ENCODE peak calls at places on chromosomes 5 and 9, in five cellular contexts. N is mesenchymal stem cell, U is GM12878, O is fibroblast of lung, X is pancreas. Z is an unnamed sample.

GRCh38 chr5:17302590-17302989 is 85.2 kb downstream of the BASP1 start:
- DNase-seq in N (peak; percentile 28), U (no peak), O (no peak), X (no peak), Z (no peak)

GRCh38 chr5:80008945-80009344 is 17.9 kb upstream of the MTX3 start:
- DNase-seq in U (no peak), O (no peak), X (no peak), N (no peak), Z (no peak)

GRCh38 chr5:157072508-157072907 is 13.6 kb upstream of the HAVCR1 start:
- DNase-seq in N (no peak), X (no peak), O (no peak), U (no peak), Z (no peak)

GRCh38 chr9:114652776-114653555 is 4.6 kb downstream of the TEX53 start:
- DNase-seq in O (peak; percentile 56), U (no peak), X (no peak), N (peak; percentile 12), Z (no peak)

GRCh38 chr5:140214831-140215230 is 39.8 kb downstream of the CYSTM1 start:
- DNase-seq in U (no peak), N (peak; percentile 23), O (peak; percentile 87), X (peak; percentile 38), Z (no peak)

GRCh38 chr5:126137771-126138474 is 285.3 kb upstream of the GRAMD2B start:
- DNase-seq in N (no peak), O (peak; percentile 73), X (no peak), U (no peak), Z (no peak)

GRCh38 chr5:133052317-133053175 is 733 bp downstream of the HSPA4 start:
- DNase-seq in U (no peak), O (peak; percentile 52), X (peak; percentile 58), N (peak; percentile 76), Z (peak; percentile 59)

GRCh38 chr9:36319183-36319582 is 60.9 kb upstream of the GNE start:
- DNase-seq in U (no peak), O (no peak), X (no peak), N (no peak), Z (no peak)

GRCh38 chr9:117548556-117548955 is 133.7 kb upstream of the ASTN2 start:
- DNase-seq in X (no peak), N (no peak), U (no peak), O (no peak), Z (no peak)

GRCh38 chr5:171475551-171476035 is 56.1 kb downstream of the FGF18 start:
- DNase-seq in O (no peak), U (no peak), N (no peak), X (no peak), Z (no peak)

GRCh38 chr9:116039893-116040292 is 113.7 kb upstream of the PAPPA start:
- DNase-seq in N (no peak), O (no peak), X (no peak), U (no peak), Z (no peak)

GRCh38 chr5:154757647-154758406 is 2.6 kb downstream of the LARP1 start:
- DNase-seq in N (peak; percentile 43), U (no peak), X (peak; percentile 67), O (peak; percentile 57), Z (no peak)

GRCh38 chr5:147685991-147686390 is 96.5 kb downstream of the JAKMIP2 start:
- DNase-seq in U (no peak), X (no peak), N (peak; percentile 4), O (peak; percentile 36), Z (no peak)

GRCh38 chr9:70791936-70792335 is 329.5 kb downstream of the TRPM3 start:
- DNase-seq in X (no peak), O (no peak), N (no peak), U (no peak), Z (no peak)

GRCh38 chr9:119453980-119454379 is 84.7 kb upstream of the BRINP1 start:
- DNase-seq in U (no peak), X (no peak), O (no peak), N (no peak), Z (no peak)

GRCh38 chr5:145203193-145203592 is 631.9 kb downstream of the PRELID2 start:
- DNase-seq in X (no peak), U (no peak), O (peak; percentile 9), N (no peak), Z (no peak)

GRCh38 chr5:78881884-78882283 is 103.2 kb downstream of the ARSB start:
- DNase-seq in N (no peak), O (no peak), X (no peak), U (no peak), Z (no peak)

GRCh38 chr5:9094582-9094981 is 451.3 kb downstream of the SEMA5A start:
- DNase-seq in U (no peak), X (no peak), N (no peak), O (peak; percentile 39), Z (no peak)

GRCh38 chr9:111957856-111958631 is 61.4 kb downstream of the UGCG start:
- DNase-seq in X (no peak), O (peak; percentile 99), U (no peak), N (peak; percentile 93), Z (no peak)

GRCh38 chr5:160175438-160176218 is 53.7 kb upstream of the FABP6 start:
- DNase-seq in X (no peak), O (peak; percentile 60), U (no peak), N (no peak), Z (peak; percentile 35)

GRCh38 chr5:28369418-28369817 is 1331.0 kb upstream of the CDH9 start:
- DNase-seq in N (no peak), O (no peak), X (no peak), U (no peak), Z (no peak)

GRCh38 chr5:125719681-125720676 is 703.2 kb upstream of the GRAMD2B start:
- DNase-seq in X (peak; percentile 29), U (no peak), O (peak; percentile 49), N (no peak), Z (no peak)

GRCh38 chr5:989961-990530 is 18.6 kb upstream of the NKD2 start:
- DNase-seq in X (no peak), N (no peak), U (no peak), O (no peak), Z (peak; percentile 81)

GRCh38 chr5:1037123-1037670 is 28.6 kb downstream of the NKD2 start:
- DNase-seq in N (no peak), O (no peak), U (no peak), X (no peak), Z (no peak)

GRCh38 chr5:149780043-149780737 is 50.1 kb downstream of the PPARGC1B start:
- DNase-seq in O (no peak), N (no peak), X (no peak), U (no peak), Z (no peak)

GRCh38 chr5:96597441-96598020 is 64.6 kb upstream of the CAST start:
- DNase-seq in X (no peak), N (peak; percentile 37), U (no peak), O (peak; percentile 82), Z (no peak)

GRCh38 chr5:10427978-10428377 is 13.7 kb upstream of the ROPN1L start:
- DNase-seq in X (no peak), O (no peak), U (no peak), N (no peak), Z (no peak)
- H3K36me3 ChIP-seq in X (no peaks in the 10 kb centered on the region), O (peaks cover 11% of the 10 kb centered on the region), U (peaks cover 17% of the 10 kb centered on the region), N (peaks cover 24% of the 10 kb centered on the region), Z (peaks cover 9% of the 10 kb centered on the region)

GRCh38 chr9:135774239-135774747 is 72.3 kb downstream of the KCNT1 start:
- DNase-seq in N (no peak), U (no peak), O (no peak), X (no peak), Z (no peak)

GRCh38 chr9:135773677-135774238 is 71.8 kb downstream of the KCNT1 start:
- DNase-seq in O (no peak), N (no peak), U (no peak), X (no peak), Z (no peak)

GRCh38 chr9:135771401-135772051 is 69.5 kb downstream of the KCNT1 start:
- DNase-seq in N (no peak), U (no peak), X (no peak), O (no peak), Z (no peak)

GRCh38 chr9:135772056-135773042 is 70.4 kb downstream of the KCNT1 start:
- DNase-seq in X (no peak), N (no peak), U (no peak), O (no peak), Z (no peak)

DNA sequence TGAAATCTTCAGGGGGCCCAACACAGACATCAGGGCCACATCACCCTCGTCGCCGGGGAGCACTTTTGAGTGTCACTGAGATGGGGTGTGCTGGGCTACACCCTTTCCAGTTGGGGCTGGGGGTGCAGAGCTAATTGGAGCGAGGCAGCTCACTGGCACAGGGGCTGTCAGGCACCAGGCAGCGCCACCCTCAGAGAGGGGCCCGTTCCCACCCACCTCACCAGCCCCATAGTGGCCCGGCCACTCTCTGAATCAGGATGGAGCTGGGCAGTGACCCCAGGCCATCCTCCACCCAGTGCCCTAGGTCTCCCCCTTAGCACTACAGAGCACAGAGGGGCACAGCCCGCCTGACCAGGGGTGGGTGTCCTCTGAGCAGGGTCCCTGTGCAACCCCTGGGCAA is 71.1 kb downstream of the KCNT1 start:
- DNase-seq in X (no peak), O (no peak), U (no peak), N (no peak), Z (no peak)
- H3K27ac ChIP-seq in X (no peak overlapping the region), O (no peak overlapping the region), U (no peak overlapping the region), N (no peak overlapping the region), Z (no peak overlapping the region)

DNA sequence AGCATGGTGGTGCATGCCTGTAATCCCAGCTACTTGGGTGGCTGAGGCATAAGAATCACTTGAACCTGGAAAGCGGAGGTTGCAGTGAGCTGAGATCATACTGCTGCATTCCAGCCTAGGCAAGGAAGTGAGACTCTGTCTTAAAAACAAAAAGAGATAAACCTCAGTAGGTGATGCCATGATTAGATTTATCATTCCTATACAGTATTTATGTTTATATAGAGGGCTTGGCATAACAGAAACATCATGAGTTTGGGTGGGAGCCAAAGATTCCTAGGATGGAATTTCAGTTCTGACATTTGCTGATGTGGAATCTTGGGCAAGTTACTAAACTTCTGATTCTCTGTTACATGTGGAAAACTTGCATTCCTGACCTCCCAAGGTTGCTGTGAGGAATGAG is 22.3 kb downstream of the RFK start:
- DNase-seq in U (no peak), X (no peak), O (peak; percentile 80), N (peak; percentile 54), Z (no peak)
- H3K4me1 ChIP-seq in U (peaks cover 10% of the 10 kb centered on the region), X (peaks cover 60% of the 10 kb centered on the region), O (peaks cover 13% of the 10 kb centered on the region), N (peaks cover 11% of the 10 kb centered on the region), Z (peaks cover 5% of the 10 kb centered on the region)

GRCh38 chr9:93659837-93660177 is 83.4 kb downstream of the PHF2 start:
- DNase-seq in O (no peak), N (no peak), X (no peak), U (no peak), Z (peak; percentile 3)

GRCh38 chr9:93659044-93659836 is 82.9 kb downstream of the PHF2 start:
- DNase-seq in U (no peak), N (no peak), O (no peak), X (no peak), Z (no peak)

GRCh38 chr9:93662016-93662638 is 85.7 kb downstream of the PHF2 start:
- DNase-seq in N (no peak), U (no peak), X (no peak), O (no peak), Z (no peak)

GRCh38 chr9:93661591-93661990 is 85.2 kb downstream of the PHF2 start:
- DNase-seq in N (no peak), U (no peak), X (no peak), O (no peak), Z (no peak)

GRCh38 chr9:93660647-93661046 is 84.3 kb downstream of the PHF2 start:
- DNase-seq in U (no peak), X (no peak), O (no peak), N (no peak), Z (no peak)
- H3K36me3 ChIP-seq in U (no peaks in the 10 kb centered on the region), X (no peaks in the 10 kb centered on the region), O (peaks cover 4% of the 10 kb centered on the region), N (peaks cover 84% of the 10 kb centered on the region), Z (no peaks in the 10 kb centered on the region)